ENCODE peak calls at places on chromosomes 3 and 15, in seven cellular contexts. One of them, this sample, is unnamed.

GRCh38 chr3:177441281-177441812 is 244.1 kb upstream of the TBL1XR1 start:
- DNase-seq in RWPE1: no peak
- DNase-seq in GM23338: no peak
- DNase-seq in psoas muscle: no peak
- DNase-seq in uterus: no peak
- DNase-seq in brain microvascular endothelial cell: no peak
- DNase-seq in OCI-LY7: no peak
- DNase-seq in this sample: no peak

GRCh38 chr3:169668081-169668956 is 4.8 kb upstream of the MECOM start:
- DNase-seq in OCI-LY7: no peak
- DNase-seq in psoas muscle: peak; percentile 14
- DNase-seq in GM23338: peak; percentile 68
- DNase-seq in brain microvascular endothelial cell: no peak
- DNase-seq in RWPE1: peak; percentile 32
- DNase-seq in uterus: no peak
- DNase-seq in this sample: peak; percentile 24

GRCh38 chr15:66955001-66955516 is 110.3 kb upstream of the SMAD3 start:
- DNase-seq in GM23338: peak; percentile 27
- DNase-seq in uterus: no peak
- DNase-seq in psoas muscle: no peak
- DNase-seq in brain microvascular endothelial cell: no peak
- DNase-seq in RWPE1: no peak
- DNase-seq in OCI-LY7: no peak
- DNase-seq in this sample: no peak

GRCh38 chr15:25797035-25797434 is 66.1 kb downstream of the ATP10A start:
- DNase-seq in psoas muscle: no peak
- DNase-seq in RWPE1: no peak
- DNase-seq in GM23338: no peak
- DNase-seq in uterus: no peak
- DNase-seq in brain microvascular endothelial cell: no peak
- DNase-seq in OCI-LY7: no peak
- DNase-seq in this sample: no peak

GRCh38 chr3:52846427-52846983 is 11.7 kb upstream of the MUSTN1 start:
- DNase-seq in brain microvascular endothelial cell: no peak
- DNase-seq in OCI-LY7: no peak
- DNase-seq in uterus: no peak
- DNase-seq in psoas muscle: no peak
- DNase-seq in RWPE1: no peak
- DNase-seq in GM23338: no peak
- DNase-seq in this sample: no peak

GRCh38 chr3:31232049-31233040 is 300.4 kb upstream of the STT3B start:
- DNase-seq in psoas muscle: no peak
- DNase-seq in GM23338: no peak
- DNase-seq in brain microvascular endothelial cell: no peak
- DNase-seq in OCI-LY7: peak; percentile 46
- DNase-seq in RWPE1: no peak
- DNase-seq in uterus: no peak
- DNase-seq in this sample: no peak

GRCh38 chr3:96267577-96267976 is 546.8 kb upstream of the EPHA6 start:
- DNase-seq in RWPE1: no peak
- DNase-seq in OCI-LY7: no peak
- DNase-seq in psoas muscle: no peak
- DNase-seq in brain microvascular endothelial cell: no peak
- DNase-seq in GM23338: no peak
- DNase-seq in uterus: no peak
- DNase-seq in this sample: no peak

GRCh38 chr3:13296662-13297061 is 123.5 kb downstream of the NUP210 start:
- DNase-seq in brain microvascular endothelial cell: no peak
- DNase-seq in RWPE1: no peak
- DNase-seq in GM23338: no peak
- DNase-seq in uterus: no peak
- DNase-seq in OCI-LY7: peak; percentile 23
- DNase-seq in psoas muscle: no peak
- DNase-seq in this sample: no peak

GRCh38 chr3:141575879-141576743 is 89.3 kb downstream of the RASA2 start:
- DNase-seq in brain microvascular endothelial cell: no peak
- DNase-seq in RWPE1: peak; percentile 13
- DNase-seq in psoas muscle: no peak
- DNase-seq in uterus: no peak
- DNase-seq in OCI-LY7: peak; percentile 37
- DNase-seq in GM23338: peak; percentile 49
- DNase-seq in this sample: peak; percentile 11

GRCh38 chr3:13537926-13538325 is 11.0 kb upstream of the FBLN2 start:
- DNase-seq in brain microvascular endothelial cell: peak; percentile 97
- DNase-seq in GM23338: no peak
- DNase-seq in psoas muscle: peak; percentile 56
- DNase-seq in OCI-LY7: no peak
- DNase-seq in RWPE1: peak; percentile 81
- DNase-seq in uterus: no peak
- DNase-seq in this sample: no peak

GRCh38 chr3:104367000-104367399 is 999.7 kb upstream of the ALCAM start:
- DNase-seq in psoas muscle: no peak
- DNase-seq in GM23338: no peak
- DNase-seq in brain microvascular endothelial cell: no peak
- DNase-seq in OCI-LY7: no peak
- DNase-seq in RWPE1: no peak
- DNase-seq in uterus: no peak
- DNase-seq in this sample: no peak

GRCh38 chr3:88742674-88743507 is 364.5 kb upstream of the EPHA3 start:
- DNase-seq in OCI-LY7: no peak
- DNase-seq in GM23338: no peak
- DNase-seq in RWPE1: no peak
- DNase-seq in uterus: no peak
- DNase-seq in psoas muscle: no peak
- DNase-seq in brain microvascular endothelial cell: no peak
- DNase-seq in this sample: no peak

GRCh38 chr3:189222927-189223706 is 51.3 kb downstream of the TPRG1 start:
- DNase-seq in brain microvascular endothelial cell: no peak
- DNase-seq in GM23338: no peak
- DNase-seq in OCI-LY7: no peak
- DNase-seq in RWPE1: no peak
- DNase-seq in psoas muscle: no peak
- DNase-seq in uterus: no peak
- DNase-seq in this sample: no peak

GRCh38 chr3:143885803-143886427 is 37.6 kb upstream of the SLC9A9 start:
- DNase-seq in psoas muscle: no peak
- DNase-seq in OCI-LY7: peak; percentile 55
- DNase-seq in RWPE1: peak; percentile 39
- DNase-seq in uterus: no peak
- DNase-seq in brain microvascular endothelial cell: peak; percentile 37
- DNase-seq in GM23338: peak; percentile 74
- DNase-seq in this sample: peak; percentile 70

GRCh38 chr3:37693791-37694194 is 167.9 kb upstream of the CTDSPL start:
- DNase-seq in uterus: no peak
- DNase-seq in GM23338: peak; percentile 72
- DNase-seq in psoas muscle: no peak
- DNase-seq in brain microvascular endothelial cell: no peak
- DNase-seq in OCI-LY7: no peak
- DNase-seq in RWPE1: no peak
- DNase-seq in this sample: no peak

GRCh38 chr3:46895204-46895660 is 17.7 kb downstream of the PTH1R start:
- DNase-seq in RWPE1: no peak
- DNase-seq in psoas muscle: peak; percentile 78
- DNase-seq in brain microvascular endothelial cell: peak; percentile 39
- DNase-seq in GM23338: peak; percentile 49
- DNase-seq in uterus: peak; percentile 76
- DNase-seq in OCI-LY7: peak; percentile 74
- DNase-seq in this sample: peak; percentile 32

GRCh38 chr3:171797265-171797679 is 13.0 kb downstream of the PLD1 start:
- DNase-seq in RWPE1: no peak
- DNase-seq in psoas muscle: no peak
- DNase-seq in uterus: no peak
- DNase-seq in brain microvascular endothelial cell: no peak
- DNase-seq in OCI-LY7: no peak
- DNase-seq in GM23338: peak; percentile 11
- DNase-seq in this sample: peak; percentile 60

GRCh38 chr3:9386060-9386459 is 11.4 kb upstream of the SETD5 start:
- DNase-seq in GM23338: no peak
- DNase-seq in brain microvascular endothelial cell: no peak
- DNase-seq in psoas muscle: no peak
- DNase-seq in RWPE1: no peak
- DNase-seq in OCI-LY7: no peak
- DNase-seq in uterus: no peak
- DNase-seq in this sample: no peak

GRCh38 chr3:9387322-9387655 is 10.1 kb upstream of the SETD5 start:
- DNase-seq in GM23338: no peak
- DNase-seq in RWPE1: no peak
- DNase-seq in brain microvascular endothelial cell: no peak
- DNase-seq in psoas muscle: no peak
- DNase-seq in uterus: no peak
- DNase-seq in OCI-LY7: no peak
- DNase-seq in this sample: no peak

GRCh38 chr3:9385209-9385936 is 12.0 kb upstream of the SETD5 start:
- DNase-seq in uterus: no peak
- DNase-seq in psoas muscle: no peak
- DNase-seq in brain microvascular endothelial cell: no peak
- DNase-seq in GM23338: no peak
- DNase-seq in OCI-LY7: no peak
- DNase-seq in RWPE1: no peak
- DNase-seq in this sample: no peak

GRCh38 chr3:9386501-9387321 is 10.7 kb upstream of the SETD5 start:
- DNase-seq in brain microvascular endothelial cell: no peak
- DNase-seq in OCI-LY7: no peak
- DNase-seq in RWPE1: no peak
- DNase-seq in uterus: no peak
- DNase-seq in psoas muscle: no peak
- DNase-seq in GM23338: no peak
- DNase-seq in this sample: no peak

DNA sequence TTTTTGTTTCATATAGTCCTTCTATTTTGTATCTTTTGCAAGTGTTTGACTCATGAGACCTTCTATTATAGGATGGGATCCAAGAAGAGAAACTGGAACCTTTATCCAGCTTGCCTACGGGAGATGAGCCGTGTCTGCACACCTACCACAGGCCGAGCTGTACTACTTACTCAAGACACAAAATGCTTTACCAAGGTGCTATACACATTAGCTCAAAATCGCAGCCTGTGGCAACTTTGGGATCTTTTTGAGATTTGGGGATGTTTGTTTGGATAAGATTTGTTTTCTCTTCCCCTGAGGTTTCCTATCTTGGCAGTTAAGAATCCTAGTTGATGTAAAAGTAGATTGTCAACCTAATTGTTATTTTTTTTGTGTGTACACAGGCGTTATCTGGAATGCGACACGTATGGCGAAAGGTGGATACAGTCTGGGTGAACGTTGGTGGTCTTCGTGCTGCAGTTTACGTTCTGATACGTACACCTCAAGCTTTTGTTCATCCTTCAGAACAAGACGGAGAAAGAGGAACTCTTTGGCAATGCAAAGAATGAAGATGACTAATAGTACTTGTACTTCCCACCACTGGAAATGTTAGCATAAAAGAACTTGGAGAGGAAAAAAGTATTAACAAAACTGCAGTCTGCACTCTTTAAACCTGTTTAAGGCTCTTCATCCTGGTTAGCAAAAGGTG is 13.1 kb upstream of the SETD5 start:
- DNase-seq in brain microvascular endothelial cell: no peak
- DNase-seq in OCI-LY7: no peak
- DNase-seq in psoas muscle: no peak
- DNase-seq in RWPE1: no peak
- DNase-seq in uterus: no peak
- DNase-seq in GM23338: no peak
- DNase-seq in this sample: no peak
- H3K27ac ChIP-seq in brain microvascular endothelial cell: no peak overlapping the region
- H3K27ac ChIP-seq in OCI-LY7: no peak overlapping the region
- H3K27ac ChIP-seq in psoas muscle: peak overlapping the region; percentile 3
- H3K27ac ChIP-seq in RWPE1: peak overlapping the region; percentile 57
- H3K27ac ChIP-seq in uterus: no peak overlapping the region
- H3K27ac ChIP-seq in GM23338: peak overlapping the region; percentile 61
- H3K27ac ChIP-seq in this sample: no peak overlapping the region

DNA sequence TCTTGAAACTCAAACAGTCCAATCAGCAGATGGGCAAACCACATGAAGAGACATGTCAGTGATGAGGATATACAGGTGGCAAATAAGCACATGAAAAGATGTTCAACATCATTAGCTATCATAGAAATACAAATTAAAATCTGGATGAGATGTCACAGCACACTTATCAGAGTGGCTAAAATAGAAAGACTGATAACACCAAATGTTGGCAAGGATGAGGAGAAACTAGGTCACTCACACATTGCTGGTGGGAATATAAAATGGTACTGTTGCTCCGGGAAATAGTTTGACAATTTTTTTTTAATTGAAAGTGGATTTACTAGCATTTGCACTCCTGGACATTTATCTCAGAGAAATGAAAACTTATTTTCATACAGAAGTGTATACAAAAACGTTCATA is 8.4 kb downstream of the PGPEP1L start:
- DNase-seq in RWPE1: no peak
- DNase-seq in GM23338: no peak
- DNase-seq in uterus: no peak
- DNase-seq in OCI-LY7: no peak
- DNase-seq in brain microvascular endothelial cell: no peak
- DNase-seq in psoas muscle: no peak
- DNase-seq in this sample: no peak
- H3K27ac ChIP-seq in RWPE1: no peak overlapping the region
- H3K27ac ChIP-seq in GM23338: no peak overlapping the region
- H3K27ac ChIP-seq in uterus: no peak overlapping the region
- H3K27ac ChIP-seq in OCI-LY7: no peak overlapping the region
- H3K27ac ChIP-seq in brain microvascular endothelial cell: no peak overlapping the region
- H3K27ac ChIP-seq in psoas muscle: no peak overlapping the region
- H3K27ac ChIP-seq in this sample: no peak overlapping the region

DNA sequence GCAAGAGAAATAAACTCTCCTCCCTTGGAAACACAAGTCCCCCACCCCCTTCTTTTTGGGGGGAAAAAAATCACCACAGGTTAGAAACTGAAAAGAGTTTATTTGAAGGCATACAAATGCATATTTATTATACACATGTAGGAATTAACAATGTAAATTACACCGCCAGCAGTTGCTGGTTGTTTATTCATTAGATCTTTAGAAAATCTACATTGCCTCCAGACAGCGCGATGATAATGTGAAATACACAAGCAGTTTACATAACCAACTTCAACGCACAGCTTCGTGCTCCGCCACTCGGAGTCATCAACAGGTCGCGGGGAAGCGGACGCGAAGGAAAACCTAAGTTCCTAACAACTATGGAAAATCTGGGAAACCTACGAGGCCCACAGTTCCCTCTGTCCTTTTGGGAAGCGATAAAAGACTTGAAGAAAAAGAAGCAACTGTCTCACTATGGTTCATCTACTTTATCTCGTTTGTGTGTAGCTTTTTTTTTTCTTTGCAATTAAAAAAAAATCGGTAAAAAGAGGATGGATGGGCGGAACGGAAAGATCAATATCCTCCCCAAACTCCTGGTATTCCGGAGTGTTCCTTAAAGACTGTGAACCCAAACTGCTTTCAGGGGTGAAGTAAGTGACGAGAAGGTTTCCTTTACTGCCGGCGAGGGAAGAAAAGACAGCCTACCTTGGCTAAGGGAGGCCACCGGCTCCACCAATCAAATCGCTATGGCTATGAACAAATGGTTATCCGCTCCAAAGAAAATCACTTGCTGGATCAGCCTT is 8.4 kb upstream of the FOXB1 start:
- DNase-seq in OCI-LY7: no peak
- DNase-seq in RWPE1: no peak
- DNase-seq in brain microvascular endothelial cell: no peak
- DNase-seq in GM23338: peak; percentile 66
- DNase-seq in psoas muscle: no peak
- DNase-seq in uterus: no peak
- DNase-seq in this sample: no peak
- H3K27ac ChIP-seq in OCI-LY7: no peak overlapping the region
- H3K27ac ChIP-seq in RWPE1: no peak overlapping the region
- H3K27ac ChIP-seq in brain microvascular endothelial cell: no peak overlapping the region
- H3K27ac ChIP-seq in GM23338: peak overlapping the region; percentile 82
- H3K27ac ChIP-seq in psoas muscle: no peak overlapping the region
- H3K27ac ChIP-seq in uterus: no peak overlapping the region
- H3K27ac ChIP-seq in this sample: no peak overlapping the region

GRCh38 chr3:149535395-149535685 is 60.8 kb downstream of the TM4SF4 start:
- DNase-seq in OCI-LY7: no peak
- DNase-seq in uterus: no peak
- DNase-seq in RWPE1: no peak
- DNase-seq in psoas muscle: no peak
- DNase-seq in brain microvascular endothelial cell: no peak
- DNase-seq in GM23338: no peak
- DNase-seq in this sample: no peak
- H3K27ac ChIP-seq in OCI-LY7: no peak overlapping the region
- H3K27ac ChIP-seq in uterus: peak overlapping the region; percentile 73
- H3K27ac ChIP-seq in RWPE1: no peak overlapping the region
- H3K27ac ChIP-seq in psoas muscle: no peak overlapping the region
- H3K27ac ChIP-seq in brain microvascular endothelial cell: peak overlapping the region; percentile 43
- H3K27ac ChIP-seq in GM23338: peak overlapping the region; percentile 2
- H3K27ac ChIP-seq in this sample: no peak overlapping the region